ENCODE peak calls at places on chromosome 2, in seven cellular contexts. A is RWPE2, Q is AML-193, B is GM19239, J is COR-L47, L is colonic mucosa, G is body of pancreas. P is an unnamed sample.
A peak's percentile ranks its signal among the peaks of the same experiment; 100 is the strongest.

GRCh38 chr2:45778720-45779171 is 127.3 kb downstream of the PRKCE start:
- DNase-seq in A (no peak), Q (peak; percentile 61), B (peak; percentile 40), J (peak; percentile 53), L (peak; percentile 76), G (peak; percentile 83), P (peak; percentile 51)

GRCh38 chr2:88067189-88067588 is 436 bp upstream of the SMYD1 start:
- DNase-seq in A (no peak), Q (no peak), B (no peak), J (no peak), L (no peak), G (no peak), P (no peak)

GRCh38 chr2:99984781-99985525 is 157.4 kb downstream of the AFF3 start:
- DNase-seq in A (no peak), Q (no peak), B (no peak), J (no peak), L (no peak), G (no peak), P (no peak)

GRCh38 chr2:227325824-227326195 is 759 bp downstream of the MFF start:
- DNase-seq in A (no peak), Q (no peak), B (no peak), J (no peak), L (peak; percentile 70), G (peak; percentile 40), P (peak; percentile 37)

GRCh38 chr2:202149155-202149762 is 76.2 kb downstream of the KIAA2012 start:
- DNase-seq in A (no peak), Q (no peak), B (no peak), J (no peak), L (no peak), G (no peak), P (peak; percentile 14)

GRCh38 chr2:237199082-237199481 is 113.4 kb downstream of the COPS8 start:
- DNase-seq in A (no peak), Q (no peak), B (no peak), J (no peak), L (no peak), G (no peak), P (no peak)

GRCh38 chr2:102313025-102313424 is 1.7 kb downstream of the IL1RL1 start:
- DNase-seq in A (no peak), Q (no peak), B (no peak), J (no peak), L (no peak), G (no peak), P (no peak)

GRCh38 chr2:239970004-239970623 is 55.0 kb downstream of the NDUFA10 start:
- DNase-seq in A (no peak), Q (peak; percentile 6), B (no peak), J (no peak), L (no peak), G (no peak), P (no peak)

GRCh38 chr2:44188696-44189095 is 20.0 kb downstream of the PPM1B start:
- DNase-seq in A (no peak), Q (no peak), B (no peak), J (no peak), L (no peak), G (no peak), P (no peak)

GRCh38 chr2:240964221-240964853 is 34.1 kb upstream of the SNED1 start:
- DNase-seq in A (peak; percentile 56), Q (no peak), B (no peak), J (no peak), L (no peak), G (no peak), P (no peak)

GRCh38 chr2:170190172-170190571 is 12.2 kb downstream of the MYO3B start:
- DNase-seq in A (no peak), Q (no peak), B (no peak), J (no peak), L (no peak), G (no peak), P (no peak)

GRCh38 chr2:51723716-51724115 is 691.8 kb upstream of the NRXN1 start:
- DNase-seq in A (no peak), Q (no peak), B (no peak), J (no peak), L (no peak), G (no peak), P (no peak)

P was measured in prostate gland.